ENCODE peak calls at places on chromosomes 5 and 9, in four cellular contexts. H is Peyer's patch, B is cardiac fibroblast, S is LNCaP clone FGC. F is an unnamed sample.

GRCh38 chr5:149605354-149605997 is 24.2 kb downstream of the ARHGEF37 start:
- DNase-seq in B (peak; percentile 20), S (no peak), H (no peak), F (no peak)

GRCh38 chr9:134406366-134407122 is 80.3 kb downstream of the RXRA start:
- DNase-seq in B (peak; percentile 21), H (no peak), S (peak; percentile 46), F (no peak)

GRCh38 chr9:28934111-28934510 is 1360.8 kb upstream of the C9orf72 start:
- DNase-seq in B (no peak), H (no peak), S (peak; percentile 36), F (no peak)

GRCh38 chr5:116420540-116420939 is 154.1 kb downstream of the SEMA6A start:
- DNase-seq in H (no peak), S (no peak), B (no peak), F (no peak)

GRCh38 chr5:5364932-5365331 is 57.5 kb upstream of the ICE1 start:
- DNase-seq in S (no peak), H (no peak), B (no peak), F (no peak)

GRCh38 chr5:36875051-36875788 is 1.3 kb upstream of the NIPBL start:
- DNase-seq in B (peak; percentile 49), H (peak; percentile 76), S (no peak), F (peak; percentile 67)

GRCh38 chr5:150434502-150434901 is 15.0 kb downstream of the RPS14 start:
- DNase-seq in H (no peak), S (no peak), B (peak; percentile 47), F (no peak)

GRCh38 chr5:127963931-127964330 is 119.6 kb upstream of the SLC12A2 start:
- DNase-seq in B (peak; percentile 52), H (no peak), S (no peak), F (no peak)

GRCh38 chr5:164672931-164673694 is 1167.7 kb downstream of the MAT2B start:
- DNase-seq in H (no peak), S (no peak), B (peak; percentile 20), F (no peak)

GRCh38 chr9:136075881-136076678 is 19.0 kb downstream of the NACC2 start:
- DNase-seq in H (no peak), S (no peak), B (no peak), F (no peak)

GRCh38 chr5:116788851-116789403 is 214.3 kb upstream of the SEMA6A start:
- DNase-seq in H (no peak), S (no peak), B (no peak), F (no peak)

GRCh38 chr9:114098021-114098659 is 952 bp downstream of the KIF12 start:
- DNase-seq in S (no peak), H (peak; percentile 70), B (no peak), F (peak; percentile 71)

GRCh38 chr5:149035282-149035882 is 27.5 kb downstream of the SH3TC2 start:
- DNase-seq in B (peak; percentile 86), H (peak; percentile 87), S (no peak), F (peak; percentile 72)

GRCh38 chr9:129586647-129587046 is 34.3 kb downstream of the C9orf50 start:
- DNase-seq in B (no peak), S (no peak), H (no peak), F (no peak)

GRCh38 chr5:95857185-95857945 is 34.8 kb upstream of the GLRX start:
- DNase-seq in B (peak; percentile 90), S (peak; percentile 77), H (peak; percentile 75), F (no peak)

GRCh38 chr5:42720242-42720641 is 36.4 kb upstream of the CCDC152 start:
- DNase-seq in H (no peak), B (no peak), S (no peak), F (no peak)